ENCODE peak calls at places on chromosome 1, in eight cellular contexts. A is HCT116, S is K562, J is GM12878, M is HepG2, U is upper lobe of left lung, D is Panc1, H is GM23338. B is an unnamed sample.
A peak's percentile ranks its signal among the peaks of the same experiment; 100 is the strongest.

GRCh38 chr1:202093856-202094255 is 28.9 kb upstream of the GPR37L1 start:
- ATAC-seq in A (no peak), S (no peak), J (no peak), M (no peak), U (no peak), D (no peak), H (no peak), B (no peak)

GRCh38 chr1:210236840-210237409 is 4.3 kb downstream of the SERTAD4 start:
- ATAC-seq in A (no peak), S (no peak), J (peak; percentile 23), M (no peak), U (peak; percentile 60), D (no peak), H (no peak), B (peak; percentile 81)

GRCh38 chr1:225950905-225951351 is 9.9 kb upstream of the LEFTY2 start:
- ATAC-seq in A (peak; percentile 85), S (peak; percentile 91), J (no peak), M (peak; percentile 94), U (peak; percentile 37), D (peak; percentile 49), H (peak; percentile 91), B (no peak)

GRCh38 chr1:116448785-116449385 is 75.8 kb downstream of the ATP1A1 start:
- ATAC-seq in A (no peak), S (no peak), J (no peak), M (peak; percentile 92), U (peak; percentile 25), D (no peak), H (no peak), B (no peak)

GRCh38 chr1:10339036-10339567 is 59.8 kb upstream of the PGD start:
- ATAC-seq in A (no peak), S (no peak), J (no peak), M (no peak), U (no peak), D (no peak), H (no peak), B (no peak)

GRCh38 chr1:205077934-205078311 is 6.3 kb downstream of the TMEM81 start:
- ATAC-seq in A (no peak), S (no peak), J (no peak), M (no peak), U (no peak), D (no peak), H (no peak), B (no peak)

GRCh38 chr1:239792157-239792556 is 299.5 kb upstream of the FMN2 start:
- ATAC-seq in A (no peak), S (no peak), J (no peak), M (no peak), U (no peak), D (no peak), H (no peak), B (no peak)

GRCh38 chr1:64196074-64196869 is 7.2 kb upstream of the UBE2U start:
- ATAC-seq in A (no peak), S (no peak), J (no peak), M (no peak), U (no peak), D (no peak), H (peak; percentile 57), B (no peak)

GRCh38 chr1:165328136-165328535 is 28.4 kb downstream of the LMX1A start:
- ATAC-seq in A (no peak), S (no peak), J (no peak), M (no peak), U (no peak), D (no peak), H (no peak), B (no peak)

GRCh38 chr1:54782156-54782555 is 17.8 kb upstream of the PARS2 start:
- ATAC-seq in A (no peak), S (no peak), J (no peak), M (no peak), U (no peak), D (no peak), H (no peak), B (no peak)

GRCh38 chr1:240385985-240386978 is 225.7 kb downstream of the GREM2 start:
- ATAC-seq in A (no peak), S (no peak), J (no peak), M (no peak), U (peak; percentile 91), D (no peak), H (no peak), B (no peak)

GRCh38 chr1:155206891-155207577 is 663 bp downstream of the THBS3 start:
- ATAC-seq in A (peak; percentile 65), S (peak; percentile 74), J (peak; percentile 71), M (peak; percentile 55), U (peak; percentile 51), D (peak; percentile 67), H (peak; percentile 19), B (peak; percentile 20)

GRCh38 chr1:37858931-37859506 is 373 bp downstream of the MTF1 start:
- ATAC-seq in A (peak; percentile 23), S (peak; percentile 10), J (peak; percentile 7), M (peak; percentile 10), U (peak; percentile 30), D (peak; percentile 15), H (peak; percentile 30), B (peak; percentile 22)

GRCh38 chr1:184017226-184017787 is 20.2 kb downstream of the COLGALT2 start:
- ATAC-seq in A (no peak), S (no peak), J (no peak), M (no peak), U (no peak), D (no peak), H (no peak), B (no peak)

GRCh38 chr1:223246468-223246867 is 103.4 kb upstream of the TLR5 start:
- ATAC-seq in A (no peak), S (peak; percentile 55), J (no peak), M (no peak), U (no peak), D (no peak), H (no peak), B (no peak)

GRCh38 chr1:14242145-14242544 is 356.3 kb upstream of the KAZN start:
- ATAC-seq in A (no peak), S (no peak), J (no peak), M (no peak), U (peak; percentile 21), D (no peak), H (no peak), B (peak; percentile 48)

GRCh38 chr1:204085876-204086275 is 13.0 kb downstream of the SOX13 start:
- ATAC-seq in A (no peak), S (no peak), J (no peak), M (no peak), U (no peak), D (no peak), H (no peak), B (no peak)

GRCh38 chr1:61053712-61054608 is 28.4 kb upstream of the NFIA start:
- ATAC-seq in A (no peak), S (peak; percentile 53), J (no peak), M (peak; percentile 40), U (no peak), D (no peak), H (peak; percentile 18), B (no peak)

GRCh38 chr1:63350320-63350719 is 17.1 kb upstream of the ALG6 start:
- ATAC-seq in A (no peak), S (no peak), J (no peak), M (no peak), U (no peak), D (no peak), H (no peak), B (no peak)

GRCh38 chr1:29383972-29384371 is 147.7 kb downstream of the PTPRU start:
- ATAC-seq in A (no peak), S (no peak), J (no peak), M (no peak), U (no peak), D (no peak), H (no peak), B (no peak)

GRCh38 chr1:163068716-163069115 is 445 bp upstream of the RGS4 start:
- ATAC-seq in A (no peak), S (no peak), J (no peak), M (no peak), U (peak; percentile 38), D (no peak), H (no peak), B (no peak)

DNA sequence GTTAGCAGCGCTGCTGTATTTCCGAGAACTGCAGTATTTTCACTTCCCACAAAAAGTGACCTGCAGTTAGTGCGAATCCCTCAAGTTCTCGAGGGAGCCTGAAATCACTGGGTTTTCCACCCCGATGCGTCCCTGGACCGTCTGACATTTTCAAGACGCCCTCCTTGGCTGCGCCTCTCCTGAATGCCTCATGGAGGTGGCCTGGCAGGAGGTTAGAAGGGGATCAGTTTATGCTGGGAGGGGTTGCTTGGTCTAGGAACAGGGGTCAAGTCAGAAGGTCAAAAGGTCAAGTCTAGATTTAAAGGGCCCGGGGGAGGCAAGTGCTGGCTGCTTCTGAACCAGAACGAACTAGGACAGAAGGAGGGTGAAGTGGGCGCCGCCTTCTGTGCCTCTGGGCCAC is 176.8 kb downstream of the PRDM16 start:
- ATAC-seq in A (no peak), S (no peak), J (no peak), M (no peak), U (no peak), D (no peak), H (no peak), B (no peak)
- TF ChIP-seq CTCF in A (no peak), S (no peak), J (no peak), M (no peak), U (no peak), D (no peak), H (no peak), B (no peak)

DNA sequence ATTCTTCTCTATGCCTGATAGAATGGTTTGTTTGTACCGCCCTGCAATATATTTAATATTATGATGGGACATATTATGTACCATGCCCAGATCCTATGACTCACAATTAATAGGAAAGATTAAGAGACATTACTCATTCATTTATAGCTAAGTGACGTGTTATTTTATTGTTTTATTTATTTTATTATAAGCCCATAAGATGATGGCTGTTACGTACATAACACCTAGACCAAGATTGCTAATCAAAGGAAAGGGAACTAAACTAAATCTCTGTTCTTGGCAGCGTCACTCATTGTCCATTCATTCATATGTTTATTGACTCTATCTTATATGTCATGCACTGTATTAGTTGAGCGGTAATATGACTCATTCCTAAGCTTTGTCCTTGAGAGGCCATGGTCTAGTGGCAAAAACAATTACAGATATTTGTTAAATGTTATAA is 16.7 kb upstream of the CD55 start:
- ATAC-seq in A (peak; percentile 63), S (no peak), J (no peak), M (peak; percentile 49), U (no peak), D (peak; percentile 88), H (no peak), B (no peak)
- TF ChIP-seq POLR2AphosphoS5 in A (no peak), S (no peak), J (no peak), M (no peak), U (no peak), D (no peak), H (no peak), B (no peak)

DNA sequence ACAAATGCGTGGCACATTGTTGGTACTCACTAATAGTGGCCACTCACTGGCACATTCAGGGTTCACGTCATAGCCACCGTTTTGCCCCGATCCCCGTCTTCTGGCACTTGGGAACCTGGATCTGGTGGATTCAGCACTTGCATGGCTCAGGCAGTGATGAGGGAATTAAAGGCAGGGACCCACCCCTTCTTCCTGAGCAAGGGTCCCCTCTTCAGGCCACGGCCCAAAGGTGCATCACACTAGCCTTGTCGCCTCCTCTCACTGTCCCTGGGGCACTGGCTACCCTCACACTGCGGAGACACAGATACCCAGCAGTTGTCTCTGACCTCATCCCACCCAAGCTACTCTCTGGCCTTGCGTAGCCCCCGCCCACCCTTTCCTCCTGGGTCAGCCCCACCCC is 19.9 kb upstream of the LDLRAP1 start:
- ATAC-seq in A (peak; percentile 83), S (peak; percentile 90), J (peak; percentile 26), M (peak; percentile 81), U (no peak), D (no peak), H (peak; percentile 90), B (no peak)
- TF ChIP-seq CTCF in A (peak; percentile 53), S (peak; percentile 77), J (peak; percentile 29), M (peak; percentile 81), U (no peak), D (no peak), H (peak; percentile 87), B (peak; percentile 20)

GRCh38 chr1:39646232-39647081 is 7.0 kb upstream of the HEYL start:
- ATAC-seq in A (no peak), S (peak; percentile 75), J (peak; percentile 76), M (peak; percentile 78), U (peak; percentile 75), D (peak; percentile 63), H (peak; percentile 90), B (peak; percentile 77)
- TF ChIP-seq POLR2AphosphoS5 in A (no peak), S (no peak), J (no peak), M (no peak), U (peak; percentile 87), D (no peak), H (no peak), B (peak; percentile 71)

B was measured in gastroesophageal sphincter.